ENCODE peak calls at places on chromosomes 3 and 15, in five cellular contexts. L is AG04449, O is hypothalamus, U is NCI-H1105 treated with DMSO at 0.1 percent for 48 hours, N is DMS153. Y is an unnamed sample.

GRCh38 chr3:1528621-1529020 is 435.8 kb downstream of the CNTN6 start:
- DNase-seq in N (no peak), L (no peak), U (no peak), O (no peak), Y (no peak)

GRCh38 chr15:98943609-98944111 is 63.9 kb downstream of the PGPEP1L start:
- DNase-seq in L (no peak), O (no peak), N (no peak), U (peak; percentile 4), Y (peak; percentile 13)

GRCh38 chr3:156602424-156602823 is 47.5 kb upstream of the SSR3 start:
- DNase-seq in U (no peak), O (no peak), N (no peak), L (no peak), Y (no peak)

GRCh38 chr3:12990781-12991480 is 82.3 kb downstream of the IQSEC1 start:
- DNase-seq in L (peak; percentile 71), O (no peak), N (no peak), U (no peak), Y (no peak)

GRCh38 chr3:57169106-57169505 is 4.0 kb upstream of the IL17RD start:
- DNase-seq in O (no peak), N (no peak), L (no peak), U (no peak), Y (no peak)

GRCh38 chr15:80152896-80153876 is at the start of gene FAH:
- DNase-seq in L (no peak), N (no peak), O (no peak), U (peak; percentile 32), Y (peak; percentile 54)

GRCh38 chr3:136835079-136835816 is 16.3 kb downstream of the SLC35G2 start:
- DNase-seq in O (no peak), L (no peak), U (no peak), N (no peak), Y (no peak)

GRCh38 chr3:52817221-52817620 is 13.3 kb downstream of the ITIH4 start:
- DNase-seq in L (no peak), O (no peak), U (no peak), N (no peak), Y (no peak)

GRCh38 chr3:127763816-127764215 is 58.5 kb downstream of the MGLL start:
- DNase-seq in N (no peak), U (no peak), O (no peak), L (no peak), Y (no peak)

GRCh38 chr15:80260566-80260965 is 8.6 kb upstream of the CTXND1 start:
- DNase-seq in O (no peak), U (no peak), N (no peak), L (no peak), Y (no peak)

GRCh38 chr3:9101286-9101685 is 138.0 kb upstream of the RAD18 start:
- DNase-seq in U (no peak), L (no peak), O (peak; percentile 36), N (no peak), Y (no peak)

GRCh38 chr3:158713094-158713499 is 19.2 kb downstream of the RARRES1 start:
- DNase-seq in O (no peak), L (no peak), N (no peak), U (no peak), Y (no peak)

GRCh38 chr3:29447946-29448632 is 167.2 kb downstream of the RBMS3 start:
- DNase-seq in N (no peak), U (no peak), O (no peak), L (no peak), Y (peak; percentile 5)

GRCh38 chr3:128689060-128689459 is 36.9 kb upstream of the RAB7A start:
- DNase-seq in U (no peak), O (no peak), L (no peak), N (no peak), Y (no peak)

GRCh38 chr3:124203292-124203691 is 211.4 kb upstream of the ROPN1 start:
- DNase-seq in U (no peak), O (no peak), L (no peak), N (no peak), Y (no peak)

GRCh38 chr15:48361690-48362089 is 30.5 kb downstream of the DUT start:
- DNase-seq in U (no peak), L (no peak), N (no peak), O (no peak), Y (no peak)

GRCh38 chr15:78390823-78391222 is 47.2 kb upstream of the IREB2 start:
- DNase-seq in O (no peak), U (no peak), L (no peak), N (no peak), Y (no peak)

GRCh38 chr3:197734667-197735318 is 1.9 kb downstream of the RUBCN start:
- DNase-seq in L (no peak), N (no peak), O (no peak), U (no peak), Y (peak; percentile 7)

GRCh38 chr15:42150246-42150970 is 6.0 kb downstream of the PLA2G4F start:
- DNase-seq in O (no peak), U (peak; percentile 11), L (no peak), N (no peak), Y (no peak)

GRCh38 chr15:31974154-31974794 is 56.0 kb upstream of the CHRNA7 start:
- DNase-seq in N (no peak), L (no peak), O (no peak), U (no peak), Y (no peak)

GRCh38 chr3:13539285-13539625 is 9.7 kb upstream of the FBLN2 start:
- DNase-seq in L (no peak), U (no peak), N (no peak), O (no peak), Y (no peak)

GRCh38 chr15:36230741-36231140 is 348.7 kb upstream of the CDIN1 start:
- DNase-seq in L (peak; percentile 21), U (no peak), N (no peak), O (no peak), Y (no peak)

GRCh38 chr3:32220006-32220405 is 18.5 kb upstream of the CMTM8 start:
- DNase-seq in U (no peak), L (no peak), O (no peak), N (no peak), Y (no peak)

GRCh38 chr3:123790254-123791072 is 93.7 kb downstream of the MYLK start:
- DNase-seq in L (no peak), O (no peak), N (no peak), U (no peak), Y (no peak)

GRCh38 chr3:89699771-89700170 is 592.4 kb downstream of the EPHA3 start:
- DNase-seq in N (no peak), L (no peak), U (no peak), O (no peak), Y (peak; percentile 41)

GRCh38 chr15:52140646-52141045 is 28.1 kb upstream of the BCL2L10 start:
- DNase-seq in U (no peak), N (no peak), O (no peak), L (no peak), Y (no peak)

GRCh38 chr3:138113309-138113708 is 2.1 kb downstream of the DZIP1L start:
- DNase-seq in N (peak; percentile 40), L (no peak), U (peak; percentile 48), O (no peak), Y (no peak)

GRCh38 chr15:38354321-38354929 is 99.5 kb upstream of the FAM98B start:
- DNase-seq in L (no peak), U (peak; percentile 35), O (no peak), N (peak; percentile 0), Y (peak; percentile 65)

GRCh38 chr3:134334901-134335280 is 39.4 kb downstream of the AMOTL2 start:
- DNase-seq in N (no peak), O (no peak), U (no peak), L (no peak), Y (peak; percentile 65)

GRCh38 chr15:62896969-62897486 is 145.5 kb upstream of the TPM1 start:
- DNase-seq in L (peak; percentile 97), U (no peak), N (no peak), O (no peak), Y (peak; percentile 63)

GRCh38 chr3:112087746-112088145 is 1.6 kb downstream of the C3orf52 start:
- DNase-seq in L (no peak), O (no peak), U (no peak), N (no peak), Y (peak; percentile 12)

GRCh38 chr3:156459434-156459833 is 95.5 kb downstream of the SSR3 start:
- DNase-seq in L (no peak), N (no peak), U (no peak), O (no peak), Y (no peak)

GRCh38 chr3:34011171-34012101 is 213.0 kb downstream of the PDCD6IP start:
- DNase-seq in U (no peak), N (no peak), O (no peak), L (no peak), Y (no peak)

GRCh38 chr3:146505496-146505895 is 36.1 kb upstream of the PLSCR2 start:
- DNase-seq in U (no peak), N (no peak), O (no peak), L (no peak), Y (no peak)